ENCODE peak calls at places on chromosomes 11 and 22, in ten cellular contexts. One of them, this sample, is unnamed.

GRCh38 chr11:45383229-45383628 is 97.1 kb upstream of the SYT13 start:
- DNase-seq in stomach: no peak
- DNase-seq in left ventricle myocardium inferior: no peak
- DNase-seq in GM12865: peak
- DNase-seq in ovary: no peak
- DNase-seq in psoas muscle: no peak
- DNase-seq in fibroblast of the aortic adventitia: peak
- DNase-seq in nephron progenitor cell: no peak
- DNase-seq in lower lobe of right lung: no peak
- DNase-seq in GM06990: no peak
- DNase-seq in this sample: no peak

GRCh38 chr11:2685566-2686359 is 14.0 kb downstream of the KCNQ1OT1 start:
- DNase-seq in stomach: no peak
- DNase-seq in left ventricle myocardium inferior: no peak
- DNase-seq in GM12865: no peak
- DNase-seq in ovary: peak
- DNase-seq in psoas muscle: no peak
- DNase-seq in fibroblast of the aortic adventitia: no peak
- DNase-seq in nephron progenitor cell: no peak
- DNase-seq in lower lobe of right lung: no peak
- DNase-seq in GM06990: no peak
- DNase-seq in this sample: no peak

GRCh38 chr11:63520606-63521170 is 14.8 kb downstream of the LGALS12 start:
- DNase-seq in stomach: no peak
- DNase-seq in left ventricle myocardium inferior: no peak
- DNase-seq in GM12865: no peak
- DNase-seq in ovary: no peak
- DNase-seq in psoas muscle: no peak
- DNase-seq in fibroblast of the aortic adventitia: no peak
- DNase-seq in nephron progenitor cell: no peak
- DNase-seq in lower lobe of right lung: no peak
- DNase-seq in GM06990: no peak
- DNase-seq in this sample: no peak

GRCh38 chr11:94794287-94795168 is 26.4 kb downstream of the AMOTL1 start:
- DNase-seq in stomach: peak
- DNase-seq in left ventricle myocardium inferior: peak
- DNase-seq in GM12865: no peak
- DNase-seq in ovary: peak
- DNase-seq in psoas muscle: peak
- DNase-seq in fibroblast of the aortic adventitia: peak
- DNase-seq in nephron progenitor cell: no peak
- DNase-seq in lower lobe of right lung: peak
- DNase-seq in GM06990: no peak
- DNase-seq in this sample: no peak

GRCh38 chr11:101446238-101446637 is 137.6 kb downstream of the TRPC6 start:
- DNase-seq in stomach: no peak
- DNase-seq in left ventricle myocardium inferior: no peak
- DNase-seq in GM12865: no peak
- DNase-seq in ovary: no peak
- DNase-seq in psoas muscle: no peak
- DNase-seq in fibroblast of the aortic adventitia: peak
- DNase-seq in nephron progenitor cell: no peak
- DNase-seq in lower lobe of right lung: no peak
- DNase-seq in GM06990: no peak
- DNase-seq in this sample: no peak

GRCh38 chr22:27063841-27064240 is 406.5 kb downstream of the MIAT start:
- DNase-seq in stomach: no peak
- DNase-seq in left ventricle myocardium inferior: no peak
- DNase-seq in GM12865: no peak
- DNase-seq in ovary: no peak
- DNase-seq in psoas muscle: no peak
- DNase-seq in fibroblast of the aortic adventitia: no peak
- DNase-seq in nephron progenitor cell: no peak
- DNase-seq in lower lobe of right lung: no peak
- DNase-seq in GM06990: no peak
- DNase-seq in this sample: no peak

GRCh38 chr22:46750861-46751260 is 11.6 kb upstream of the TBC1D22A start:
- DNase-seq in stomach: peak
- DNase-seq in left ventricle myocardium inferior: no peak
- DNase-seq in GM12865: no peak
- DNase-seq in ovary: no peak
- DNase-seq in psoas muscle: peak
- DNase-seq in fibroblast of the aortic adventitia: no peak
- DNase-seq in nephron progenitor cell: no peak
- DNase-seq in lower lobe of right lung: no peak
- DNase-seq in GM06990: no peak
- DNase-seq in this sample: no peak

GRCh38 chr22:28111501-28111900 is 192.4 kb upstream of the PITPNB start:
- DNase-seq in stomach: no peak
- DNase-seq in left ventricle myocardium inferior: no peak
- DNase-seq in GM12865: no peak
- DNase-seq in ovary: no peak
- DNase-seq in psoas muscle: no peak
- DNase-seq in fibroblast of the aortic adventitia: peak
- DNase-seq in nephron progenitor cell: no peak
- DNase-seq in lower lobe of right lung: no peak
- DNase-seq in GM06990: no peak
- DNase-seq in this sample: no peak

GRCh38 chr11:117816151-117816741 is 8.3 kb downstream of the FXYD2 start:
- DNase-seq in stomach: no peak
- DNase-seq in left ventricle myocardium inferior: no peak
- DNase-seq in GM12865: peak
- DNase-seq in ovary: no peak
- DNase-seq in psoas muscle: peak
- DNase-seq in fibroblast of the aortic adventitia: peak
- DNase-seq in nephron progenitor cell: peak
- DNase-seq in lower lobe of right lung: no peak
- DNase-seq in GM06990: peak
- DNase-seq in this sample: no peak

GRCh38 chr11:73141309-73142127 is 600 bp downstream of the FCHSD2 start:
- DNase-seq in stomach: peak
- DNase-seq in left ventricle myocardium inferior: peak
- DNase-seq in GM12865: peak
- DNase-seq in ovary: peak
- DNase-seq in psoas muscle: peak
- DNase-seq in fibroblast of the aortic adventitia: peak
- DNase-seq in nephron progenitor cell: peak
- DNase-seq in lower lobe of right lung: peak
- DNase-seq in GM06990: peak
- DNase-seq in this sample: peak
- TF ChIP-seq CTCF in stomach: no peak
- TF ChIP-seq CTCF in left ventricle myocardium inferior: no peak
- TF ChIP-seq CTCF in GM12865: no peak
- TF ChIP-seq CTCF in ovary: no peak
- TF ChIP-seq CTCF in psoas muscle: no peak
- TF ChIP-seq CTCF in fibroblast of the aortic adventitia: no peak
- TF ChIP-seq CTCF in nephron progenitor cell: no peak
- TF ChIP-seq CTCF in lower lobe of right lung: no peak
- TF ChIP-seq CTCF in GM06990: no peak
- TF ChIP-seq CTCF in this sample: no peak

DNA sequence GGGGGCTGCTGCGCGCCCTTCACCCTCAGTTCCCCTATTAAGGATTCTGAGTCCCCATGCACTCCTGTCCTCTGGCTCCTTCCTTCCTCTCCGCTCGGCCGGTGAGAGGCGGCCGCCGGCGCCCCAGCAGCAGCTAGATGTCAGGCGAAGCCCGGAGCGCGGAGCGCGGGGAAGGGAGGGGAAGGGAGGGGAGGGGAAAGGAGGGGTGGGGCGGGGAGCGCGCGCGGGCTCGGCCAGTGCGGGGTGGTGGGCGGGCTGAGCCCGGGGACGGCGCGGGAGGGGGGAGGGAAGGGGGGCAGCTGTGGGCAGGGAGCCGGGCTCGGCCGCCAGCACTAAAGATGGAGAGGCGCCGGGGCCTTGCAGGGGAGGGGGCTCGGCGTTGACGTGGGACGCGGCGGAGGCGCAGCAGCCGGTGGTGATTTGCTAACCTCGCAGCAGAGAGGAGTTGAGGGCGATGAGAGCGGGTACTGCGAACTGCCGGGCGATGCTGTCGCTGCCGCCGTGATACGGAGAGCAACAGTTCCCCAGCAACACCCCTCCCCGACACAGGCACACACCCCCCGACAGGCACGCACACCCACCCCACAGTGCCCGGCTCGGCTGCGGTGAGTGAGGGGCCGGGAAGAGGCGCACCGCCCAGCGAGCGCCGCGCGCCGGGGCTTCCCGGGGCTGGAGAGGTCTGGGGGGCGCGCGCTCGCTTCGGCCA is at the start of gene ZBTB16:
- DNase-seq in stomach: peak
- DNase-seq in left ventricle myocardium inferior: peak
- DNase-seq in GM12865: no peak
- DNase-seq in ovary: peak
- DNase-seq in psoas muscle: peak
- DNase-seq in fibroblast of the aortic adventitia: no peak
- DNase-seq in nephron progenitor cell: peak
- DNase-seq in lower lobe of right lung: peak
- DNase-seq in GM06990: no peak
- DNase-seq in this sample: peak
- TF ChIP-seq CTCF in stomach: peak
- TF ChIP-seq CTCF in left ventricle myocardium inferior: peak
- TF ChIP-seq CTCF in GM12865: no peak
- TF ChIP-seq CTCF in ovary: no peak
- TF ChIP-seq CTCF in psoas muscle: peak
- TF ChIP-seq CTCF in fibroblast of the aortic adventitia: no peak
- TF ChIP-seq CTCF in nephron progenitor cell: no peak
- TF ChIP-seq CTCF in lower lobe of right lung: no peak
- TF ChIP-seq CTCF in GM06990: no peak
- TF ChIP-seq CTCF in this sample: no peak

GRCh38 chr11:26285593-26285992 is 46.3 kb upstream of the ANO3 start:
- DNase-seq in stomach: no peak
- DNase-seq in left ventricle myocardium inferior: no peak
- DNase-seq in GM12865: no peak
- DNase-seq in ovary: no peak
- DNase-seq in psoas muscle: no peak
- DNase-seq in fibroblast of the aortic adventitia: no peak
- DNase-seq in nephron progenitor cell: no peak
- DNase-seq in lower lobe of right lung: no peak
- DNase-seq in GM06990: no peak
- DNase-seq in this sample: no peak

GRCh38 chr11:26283852-26284421 is 48.0 kb upstream of the ANO3 start:
- DNase-seq in stomach: no peak
- DNase-seq in left ventricle myocardium inferior: no peak
- DNase-seq in GM12865: no peak
- DNase-seq in ovary: no peak
- DNase-seq in psoas muscle: no peak
- DNase-seq in fibroblast of the aortic adventitia: no peak
- DNase-seq in nephron progenitor cell: no peak
- DNase-seq in lower lobe of right lung: no peak
- DNase-seq in GM06990: no peak
- DNase-seq in this sample: no peak

GRCh38 chr11:26287067-26287518 is 44.8 kb upstream of the ANO3 start:
- DNase-seq in stomach: no peak
- DNase-seq in left ventricle myocardium inferior: no peak
- DNase-seq in GM12865: no peak
- DNase-seq in ovary: no peak
- DNase-seq in psoas muscle: no peak
- DNase-seq in fibroblast of the aortic adventitia: no peak
- DNase-seq in nephron progenitor cell: no peak
- DNase-seq in lower lobe of right lung: no peak
- DNase-seq in GM06990: no peak
- DNase-seq in this sample: no peak

DNA sequence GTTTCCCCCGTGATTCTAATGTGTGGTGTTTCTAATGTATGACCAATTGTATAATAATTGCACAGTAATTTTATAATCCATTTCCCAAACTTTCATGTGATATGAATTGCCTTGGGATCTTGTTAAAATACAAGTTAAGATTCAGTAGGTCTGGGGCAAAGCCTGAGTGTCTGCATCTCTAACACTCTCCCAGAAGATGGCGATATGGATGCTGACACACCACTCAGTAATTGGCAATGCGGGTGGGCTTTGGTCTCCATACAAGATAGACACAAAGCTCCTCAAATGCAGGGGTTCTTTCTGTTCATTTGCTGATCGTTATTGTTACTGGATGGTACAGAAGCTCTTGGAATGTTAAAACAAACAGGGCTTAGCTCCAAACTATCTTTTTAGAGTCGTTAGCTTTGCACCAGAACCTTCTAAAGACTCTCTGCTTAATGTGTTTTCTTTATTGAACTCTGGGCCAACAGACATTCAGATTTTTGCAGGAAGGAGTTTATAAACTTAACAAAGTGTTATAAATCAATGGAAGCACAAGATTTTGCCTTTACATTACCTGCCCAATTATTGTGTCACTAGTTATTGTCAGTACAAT is 45.4 kb upstream of the ANO3 start:
- DNase-seq in stomach: no peak
- DNase-seq in left ventricle myocardium inferior: no peak
- DNase-seq in GM12865: peak
- DNase-seq in ovary: no peak
- DNase-seq in psoas muscle: no peak
- DNase-seq in fibroblast of the aortic adventitia: peak
- DNase-seq in nephron progenitor cell: peak
- DNase-seq in lower lobe of right lung: no peak
- DNase-seq in GM06990: no peak
- DNase-seq in this sample: no peak
- TF ChIP-seq CTCF in stomach: peak
- TF ChIP-seq CTCF in left ventricle myocardium inferior: peak
- TF ChIP-seq CTCF in GM12865: no peak
- TF ChIP-seq CTCF in ovary: no peak
- TF ChIP-seq CTCF in psoas muscle: no peak
- TF ChIP-seq CTCF in fibroblast of the aortic adventitia: peak
- TF ChIP-seq CTCF in nephron progenitor cell: peak
- TF ChIP-seq CTCF in lower lobe of right lung: peak
- TF ChIP-seq CTCF in GM06990: peak
- TF ChIP-seq CTCF in this sample: no peak

GRCh38 chr11:17771841-17772401 is 37.3 kb downstream of the KCNC1 start:
- DNase-seq in stomach: no peak
- DNase-seq in left ventricle myocardium inferior: no peak
- DNase-seq in GM12865: no peak
- DNase-seq in ovary: no peak
- DNase-seq in psoas muscle: no peak
- DNase-seq in fibroblast of the aortic adventitia: no peak
- DNase-seq in nephron progenitor cell: peak
- DNase-seq in lower lobe of right lung: no peak
- DNase-seq in GM06990: no peak
- DNase-seq in this sample: no peak

GRCh38 chr11:17771415-17771814 is 36.8 kb downstream of the KCNC1 start:
- DNase-seq in stomach: no peak
- DNase-seq in left ventricle myocardium inferior: no peak
- DNase-seq in GM12865: no peak
- DNase-seq in ovary: no peak
- DNase-seq in psoas muscle: no peak
- DNase-seq in fibroblast of the aortic adventitia: no peak
- DNase-seq in nephron progenitor cell: peak
- DNase-seq in lower lobe of right lung: no peak
- DNase-seq in GM06990: no peak
- DNase-seq in this sample: no peak

GRCh38 chr11:17769218-17769617 is 34.6 kb downstream of the KCNC1 start:
- DNase-seq in stomach: no peak
- DNase-seq in left ventricle myocardium inferior: no peak
- DNase-seq in GM12865: no peak
- DNase-seq in ovary: no peak
- DNase-seq in psoas muscle: no peak
- DNase-seq in fibroblast of the aortic adventitia: no peak
- DNase-seq in nephron progenitor cell: no peak
- DNase-seq in lower lobe of right lung: no peak
- DNase-seq in GM06990: no peak
- DNase-seq in this sample: no peak

GRCh38 chr11:17770048-17770652 is 35.6 kb downstream of the KCNC1 start:
- DNase-seq in stomach: peak
- DNase-seq in left ventricle myocardium inferior: no peak
- DNase-seq in GM12865: peak
- DNase-seq in ovary: no peak
- DNase-seq in psoas muscle: no peak
- DNase-seq in fibroblast of the aortic adventitia: no peak
- DNase-seq in nephron progenitor cell: peak
- DNase-seq in lower lobe of right lung: no peak
- DNase-seq in GM06990: no peak
- DNase-seq in this sample: peak

GRCh38 chr11:17770917-17771316 is 36.3 kb downstream of the KCNC1 start:
- DNase-seq in stomach: no peak
- DNase-seq in left ventricle myocardium inferior: no peak
- DNase-seq in GM12865: no peak
- DNase-seq in ovary: no peak
- DNase-seq in psoas muscle: no peak
- DNase-seq in fibroblast of the aortic adventitia: peak
- DNase-seq in nephron progenitor cell: no peak
- DNase-seq in lower lobe of right lung: no peak
- DNase-seq in GM06990: no peak
- DNase-seq in this sample: no peak
- TF ChIP-seq CTCF in stomach: no peak
- TF ChIP-seq CTCF in left ventricle myocardium inferior: peak
- TF ChIP-seq CTCF in GM12865: no peak
- TF ChIP-seq CTCF in ovary: no peak
- TF ChIP-seq CTCF in psoas muscle: peak
- TF ChIP-seq CTCF in fibroblast of the aortic adventitia: peak
- TF ChIP-seq CTCF in nephron progenitor cell: no peak
- TF ChIP-seq CTCF in lower lobe of right lung: no peak
- TF ChIP-seq CTCF in GM06990: no peak
- TF ChIP-seq CTCF in this sample: no peak

This sample was measured in activated CD8-positive, alpha-beta T cell treated with anti-CD3 and anti-CD28 coated beads for 36 hours.